ENCODE peak calls at places on chromosomes 3 and 15, in nine cellular contexts. One of them, this sample, is unnamed.

GRCh38 chr3:123947482-123947881 is 13.5 kb downstream of the CCDC14 start:
- DNase-seq in uterus: no peak
- DNase-seq in ovary: no peak
- DNase-seq in GM12892: no peak
- DNase-seq in esophagus squamous epithelium: no peak
- DNase-seq in IMR-90: peak
- DNase-seq in A549: no peak
- DNase-seq in gastrocnemius medialis: no peak
- DNase-seq in tibial nerve: no peak
- DNase-seq in this sample: no peak

GRCh38 chr15:88904808-88905327 is 8.3 kb downstream of the MFGE8 start:
- DNase-seq in gastrocnemius medialis: peak
- DNase-seq in ovary: peak
- DNase-seq in IMR-90: peak
- DNase-seq in GM12892: peak
- DNase-seq in esophagus squamous epithelium: peak
- DNase-seq in uterus: peak
- DNase-seq in tibial nerve: peak
- DNase-seq in A549: peak
- DNase-seq in this sample: peak

GRCh38 chr3:111392911-111393351 is 149.1 kb upstream of the CD96 start:
- DNase-seq in ovary: no peak
- DNase-seq in GM12892: no peak
- DNase-seq in A549: peak
- DNase-seq in esophagus squamous epithelium: no peak
- DNase-seq in uterus: no peak
- DNase-seq in tibial nerve: no peak
- DNase-seq in gastrocnemius medialis: no peak
- DNase-seq in IMR-90: no peak
- DNase-seq in this sample: no peak

GRCh38 chr15:99412626-99413025 is 153.2 kb upstream of the MEF2A start:
- DNase-seq in IMR-90: no peak
- DNase-seq in ovary: no peak
- DNase-seq in tibial nerve: no peak
- DNase-seq in uterus: no peak
- DNase-seq in GM12892: no peak
- DNase-seq in A549: no peak
- DNase-seq in gastrocnemius medialis: no peak
- DNase-seq in esophagus squamous epithelium: no peak
- DNase-seq in this sample: no peak

GRCh38 chr15:48560321-48561051 is 85.0 kb downstream of the FBN1 start:
- DNase-seq in tibial nerve: no peak
- DNase-seq in ovary: no peak
- DNase-seq in IMR-90: no peak
- DNase-seq in GM12892: no peak
- DNase-seq in esophagus squamous epithelium: no peak
- DNase-seq in uterus: peak
- DNase-seq in gastrocnemius medialis: no peak
- DNase-seq in A549: no peak
- DNase-seq in this sample: no peak

GRCh38 chr15:58999694-59000093 is 12.2 kb downstream of the RNF111 start:
- DNase-seq in esophagus squamous epithelium: no peak
- DNase-seq in IMR-90: no peak
- DNase-seq in ovary: no peak
- DNase-seq in A549: no peak
- DNase-seq in gastrocnemius medialis: no peak
- DNase-seq in GM12892: no peak
- DNase-seq in tibial nerve: no peak
- DNase-seq in uterus: no peak
- DNase-seq in this sample: no peak

GRCh38 chr3:40663296-40663695 is 138.5 kb downstream of the ZNF621 start:
- DNase-seq in gastrocnemius medialis: no peak
- DNase-seq in A549: no peak
- DNase-seq in esophagus squamous epithelium: no peak
- DNase-seq in uterus: no peak
- DNase-seq in GM12892: no peak
- DNase-seq in IMR-90: no peak
- DNase-seq in tibial nerve: no peak
- DNase-seq in ovary: no peak
- DNase-seq in this sample: no peak

GRCh38 chr15:100783296-100783695 is 96.3 kb upstream of the ALDH1A3 start:
- DNase-seq in gastrocnemius medialis: no peak
- DNase-seq in esophagus squamous epithelium: no peak
- DNase-seq in uterus: peak
- DNase-seq in A549: no peak
- DNase-seq in ovary: peak
- DNase-seq in tibial nerve: peak
- DNase-seq in IMR-90: no peak
- DNase-seq in GM12892: no peak
- DNase-seq in this sample: no peak

DNA sequence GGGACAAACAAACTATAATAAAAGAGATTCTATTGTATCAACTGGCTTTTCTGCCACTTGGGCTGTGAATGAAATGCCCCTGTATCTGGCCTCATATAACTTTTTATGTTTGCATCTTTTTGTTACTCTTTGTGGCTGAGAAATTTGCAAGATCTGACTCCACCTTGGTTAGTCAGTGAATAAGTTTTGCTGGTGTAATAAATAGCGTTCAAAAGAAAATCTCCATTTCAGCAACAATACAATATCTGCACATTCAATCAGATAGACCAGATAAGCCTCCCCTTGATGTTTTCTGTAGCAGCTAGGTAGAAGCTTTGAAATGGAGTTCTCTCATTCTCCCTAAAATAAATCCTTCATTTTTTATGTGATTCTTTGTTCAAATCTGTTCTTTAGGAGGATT is 12.0 kb downstream of the TRAT1 start:
- DNase-seq in esophagus squamous epithelium: no peak
- DNase-seq in gastrocnemius medialis: no peak
- DNase-seq in uterus: no peak
- DNase-seq in ovary: no peak
- DNase-seq in GM12892: no peak
- DNase-seq in IMR-90: no peak
- DNase-seq in tibial nerve: no peak
- DNase-seq in A549: no peak
- DNase-seq in this sample: no peak
- TF ChIP-seq POLR2A in esophagus squamous epithelium: no peak
- TF ChIP-seq POLR2A in gastrocnemius medialis: no peak
- TF ChIP-seq POLR2A in uterus: no peak
- TF ChIP-seq POLR2A in ovary: no peak
- TF ChIP-seq POLR2A in GM12892: no peak
- TF ChIP-seq POLR2A in IMR-90: no peak
- TF ChIP-seq POLR2A in tibial nerve: no peak
- TF ChIP-seq POLR2A in A549: no peak
- TF ChIP-seq POLR2A in this sample: no peak

GRCh38 chr3:173395412-173396181 is 1.9 kb upstream of the NLGN1 start:
- DNase-seq in tibial nerve: peak
- DNase-seq in ovary: peak
- DNase-seq in GM12892: peak
- DNase-seq in uterus: peak
- DNase-seq in A549: peak
- DNase-seq in IMR-90: peak
- DNase-seq in gastrocnemius medialis: peak
- DNase-seq in esophagus squamous epithelium: no peak
- DNase-seq in this sample: peak

GRCh38 chr3:173398111-173398479 is 551 bp downstream of the NLGN1 start:
- DNase-seq in GM12892: no peak
- DNase-seq in gastrocnemius medialis: no peak
- DNase-seq in esophagus squamous epithelium: no peak
- DNase-seq in tibial nerve: no peak
- DNase-seq in IMR-90: no peak
- DNase-seq in ovary: no peak
- DNase-seq in A549: no peak
- DNase-seq in uterus: peak
- DNase-seq in this sample: no peak

GRCh38 chr3:173396191-173397041 is 1.1 kb upstream of the NLGN1 start:
- DNase-seq in GM12892: no peak
- DNase-seq in ovary: no peak
- DNase-seq in uterus: peak
- DNase-seq in IMR-90: no peak
- DNase-seq in esophagus squamous epithelium: no peak
- DNase-seq in A549: no peak
- DNase-seq in tibial nerve: no peak
- DNase-seq in gastrocnemius medialis: no peak
- DNase-seq in this sample: no peak

GRCh38 chr3:173399001-173399400 is 1.5 kb downstream of the NLGN1 start:
- DNase-seq in GM12892: no peak
- DNase-seq in gastrocnemius medialis: no peak
- DNase-seq in ovary: no peak
- DNase-seq in IMR-90: no peak
- DNase-seq in tibial nerve: no peak
- DNase-seq in A549: no peak
- DNase-seq in esophagus squamous epithelium: no peak
- DNase-seq in uterus: no peak
- DNase-seq in this sample: no peak

DNA sequence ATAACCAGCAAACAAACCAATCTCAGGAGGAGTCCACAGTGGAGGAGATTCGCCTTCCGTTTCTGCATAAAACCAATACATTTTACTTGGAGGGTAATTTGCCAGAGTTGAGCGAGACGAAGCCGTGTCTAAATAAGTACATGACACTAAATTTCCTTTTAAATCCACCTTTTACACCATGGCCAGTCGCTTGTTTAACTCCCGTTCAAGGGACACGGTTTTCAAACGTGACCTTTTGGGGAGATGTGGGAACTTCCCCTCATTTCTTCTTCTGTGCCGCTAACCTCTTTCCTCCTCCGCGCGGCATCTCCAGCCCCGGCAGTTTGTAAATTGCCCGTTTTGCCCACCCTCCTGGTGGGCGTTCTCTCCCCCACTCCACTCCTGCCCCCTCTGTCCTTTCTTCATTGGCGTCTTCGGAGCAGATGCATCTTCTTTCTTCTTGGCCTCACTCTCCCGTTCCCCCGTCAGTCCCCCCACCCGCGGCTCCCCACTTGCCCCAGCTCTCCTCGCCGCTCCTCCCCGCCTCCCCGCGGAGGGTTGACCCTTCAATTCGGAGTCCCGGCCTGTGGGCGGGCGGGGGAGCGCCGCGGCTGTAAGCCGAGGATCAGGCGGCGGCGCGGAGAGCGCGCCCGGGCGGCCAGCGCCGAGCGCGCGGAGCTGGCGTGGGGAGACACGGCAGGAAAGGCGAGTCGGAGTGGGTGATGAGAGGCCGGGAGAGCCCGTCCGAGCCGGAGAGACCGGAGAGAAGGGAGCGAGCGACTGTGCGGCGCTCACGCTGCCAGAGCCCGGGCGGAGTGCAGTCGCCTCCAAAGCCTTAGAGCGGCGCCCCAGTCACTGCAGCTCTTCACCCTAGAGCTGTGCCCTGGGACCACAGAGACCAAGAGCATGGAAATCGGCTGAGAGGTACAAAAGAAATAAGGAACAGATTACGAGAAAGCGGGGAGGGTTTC is at the start of gene NLGN1:
- DNase-seq in gastrocnemius medialis: peak
- DNase-seq in A549: no peak
- DNase-seq in esophagus squamous epithelium: no peak
- DNase-seq in uterus: peak
- DNase-seq in IMR-90: peak
- DNase-seq in ovary: peak
- DNase-seq in tibial nerve: peak
- DNase-seq in GM12892: no peak
- DNase-seq in this sample: peak
- TF ChIP-seq POLR2A in gastrocnemius medialis: peak
- TF ChIP-seq POLR2A in A549: no peak
- TF ChIP-seq POLR2A in esophagus squamous epithelium: no peak
- TF ChIP-seq POLR2A in uterus: peak
- TF ChIP-seq POLR2A in IMR-90: no peak
- TF ChIP-seq POLR2A in ovary: peak
- TF ChIP-seq POLR2A in tibial nerve: peak
- TF ChIP-seq POLR2A in GM12892: no peak
- TF ChIP-seq POLR2A in this sample: no peak

DNA sequence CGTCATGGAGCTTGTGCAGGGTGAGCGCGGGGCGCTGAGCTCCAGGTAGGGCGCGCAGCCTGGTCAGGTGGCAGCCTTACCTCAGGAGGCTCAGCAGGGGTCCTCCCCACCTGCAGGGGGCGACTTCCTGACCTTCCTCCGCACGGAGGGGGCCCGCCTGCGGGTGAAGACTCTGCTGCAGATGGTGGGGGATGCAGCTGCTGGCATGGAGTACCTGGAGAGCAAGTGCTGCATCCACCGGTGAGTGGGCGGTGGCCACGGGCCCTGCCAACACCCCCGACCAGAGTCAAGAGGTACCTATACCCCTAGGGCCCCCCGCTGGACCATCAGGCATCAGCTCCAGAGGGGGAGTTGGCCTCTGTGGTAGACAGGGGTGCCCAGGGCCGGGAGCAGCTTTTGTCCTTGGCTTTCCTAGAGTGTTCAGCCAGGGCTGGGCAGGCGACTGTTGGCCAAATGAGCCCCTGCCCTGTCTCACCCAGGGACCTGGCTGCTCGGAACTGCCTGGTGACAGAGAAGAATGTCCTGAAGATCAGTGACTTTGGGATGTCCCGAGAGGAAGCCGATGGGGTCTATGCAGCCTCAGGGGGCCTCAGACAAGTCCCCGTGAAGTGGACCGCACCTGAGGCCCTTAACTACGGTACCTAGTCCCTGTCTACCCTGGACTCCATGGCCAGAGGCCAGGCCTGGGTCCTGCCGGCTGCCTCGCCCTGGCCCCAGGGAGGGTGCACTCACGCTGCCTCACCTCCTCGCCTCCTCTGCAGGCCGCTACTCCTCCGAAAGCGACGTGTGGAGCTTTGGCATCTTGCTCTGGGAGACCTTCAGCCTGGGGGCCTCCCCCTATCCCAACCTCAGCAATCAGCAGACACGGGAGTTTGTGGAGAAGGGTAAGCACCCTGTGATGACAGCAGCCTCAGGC is 9.1 kb downstream of the FES start:
- DNase-seq in GM12892: no peak
- DNase-seq in tibial nerve: no peak
- DNase-seq in A549: peak
- DNase-seq in IMR-90: no peak
- DNase-seq in ovary: no peak
- DNase-seq in uterus: no peak
- DNase-seq in esophagus squamous epithelium: no peak
- DNase-seq in gastrocnemius medialis: no peak
- DNase-seq in this sample: no peak
- TF ChIP-seq POLR2A in GM12892: no peak
- TF ChIP-seq POLR2A in tibial nerve: no peak
- TF ChIP-seq POLR2A in A549: no peak
- TF ChIP-seq POLR2A in IMR-90: no peak
- TF ChIP-seq POLR2A in ovary: no peak
- TF ChIP-seq POLR2A in uterus: no peak
- TF ChIP-seq POLR2A in esophagus squamous epithelium: no peak
- TF ChIP-seq POLR2A in gastrocnemius medialis: no peak
- TF ChIP-seq POLR2A in this sample: no peak

DNA sequence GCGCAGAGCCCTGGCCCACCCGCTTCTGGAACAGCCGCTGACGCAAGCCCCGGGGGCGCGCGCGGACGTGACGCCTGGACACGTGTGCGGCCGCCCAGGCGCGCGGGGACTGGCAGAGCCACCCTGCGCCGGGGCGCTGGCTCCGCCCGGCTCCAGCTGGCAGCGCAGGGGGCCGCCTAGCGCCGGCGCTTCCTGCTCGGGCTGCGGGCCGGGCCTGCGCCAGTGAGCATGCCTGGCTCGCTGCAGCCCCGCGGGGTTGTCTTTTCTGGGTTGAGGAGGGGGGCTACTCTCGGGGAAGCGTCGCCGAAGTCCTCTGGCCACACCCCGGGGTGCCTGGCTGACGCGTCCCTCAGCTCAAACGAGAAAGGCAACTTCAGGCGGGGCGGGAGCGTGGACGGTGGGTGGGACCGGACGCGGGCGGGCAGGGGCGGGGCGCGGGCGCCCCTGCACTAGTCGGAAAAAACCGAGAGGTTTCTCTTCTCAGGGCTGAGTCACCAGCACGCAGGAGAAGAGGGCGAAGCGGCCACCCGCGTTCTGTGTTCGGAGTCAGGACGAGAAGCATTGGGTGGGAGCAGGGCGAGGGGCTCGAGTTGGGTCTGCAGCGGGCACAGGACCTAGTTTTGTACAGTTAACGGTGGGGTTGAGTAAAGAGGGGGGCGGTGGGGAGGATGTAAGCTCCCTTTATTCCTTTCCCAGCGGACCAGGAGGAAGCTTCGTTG is at the start of gene SIAH2:
- DNase-seq in ovary: peak
- DNase-seq in IMR-90: peak
- DNase-seq in A549: peak
- DNase-seq in GM12892: peak
- DNase-seq in tibial nerve: peak
- DNase-seq in gastrocnemius medialis: peak
- DNase-seq in esophagus squamous epithelium: peak
- DNase-seq in uterus: peak
- DNase-seq in this sample: peak
- TF ChIP-seq POLR2A in ovary: peak
- TF ChIP-seq POLR2A in IMR-90: peak
- TF ChIP-seq POLR2A in A549: peak
- TF ChIP-seq POLR2A in GM12892: peak
- TF ChIP-seq POLR2A in tibial nerve: peak
- TF ChIP-seq POLR2A in gastrocnemius medialis: peak
- TF ChIP-seq POLR2A in esophagus squamous epithelium: no peak
- TF ChIP-seq POLR2A in uterus: peak
- TF ChIP-seq POLR2A in this sample: peak

This sample was measured in H54.